ENCODE peak calls at places on chromosomes 16 and 17, in four cellular contexts. One of them, this sample, is unnamed.

GRCh38 chr17:75124041-75124818 is 7.3 kb downstream of the NT5C start:
- DNase-seq in GM23338: no peak
- DNase-seq in GM12878: no peak
- DNase-seq in A549: peak
- DNase-seq in this sample: peak

GRCh38 chr17:81934098-81934757 is 2.9 kb downstream of the PYCR1 start:
- DNase-seq in A549: no peak
- DNase-seq in GM23338: no peak
- DNase-seq in GM12878: no peak
- DNase-seq in this sample: no peak

GRCh38 chr17:38751144-38751802 is 1.3 kb upstream of the PSMB3 start:
- DNase-seq in GM12878: no peak
- DNase-seq in GM23338: no peak
- DNase-seq in A549: no peak
- DNase-seq in this sample: no peak

GRCh38 chr17:71519285-71519684 is 601.5 kb upstream of the SOX9 start:
- DNase-seq in A549: no peak
- DNase-seq in GM12878: no peak
- DNase-seq in GM23338: no peak
- DNase-seq in this sample: no peak

GRCh38 chr16:65070831-65071230 is 51.0 kb downstream of the CDH11 start:
- DNase-seq in A549: peak
- DNase-seq in GM12878: no peak
- DNase-seq in GM23338: peak
- DNase-seq in this sample: peak

GRCh38 chr17:39116224-39116623 is 35.2 kb downstream of the PLXDC1 start:
- DNase-seq in GM12878: no peak
- DNase-seq in A549: no peak
- DNase-seq in GM23338: no peak
- DNase-seq in this sample: no peak

GRCh38 chr16:53881371-53881770 is 177.4 kb downstream of the FTO start:
- DNase-seq in GM12878: no peak
- DNase-seq in A549: peak
- DNase-seq in GM23338: no peak
- DNase-seq in this sample: peak

GRCh38 chr16:85473909-85474640 is 139.0 kb upstream of the GSE1 start:
- DNase-seq in GM23338: no peak
- DNase-seq in A549: no peak
- DNase-seq in GM12878: no peak
- DNase-seq in this sample: no peak

GRCh38 chr16:81005644-81006471 is 827 bp downstream of the CMC2 start:
- DNase-seq in A549: no peak
- DNase-seq in GM23338: peak
- DNase-seq in GM12878: no peak
- DNase-seq in this sample: peak

GRCh38 chr16:15533386-15533785 is 99.0 kb downstream of the BMERB1 start:
- DNase-seq in GM23338: peak
- DNase-seq in GM12878: no peak
- DNase-seq in A549: no peak
- DNase-seq in this sample: no peak

GRCh38 chr16:46731691-46732555 is 16.2 kb downstream of the MYLK3 start:
- DNase-seq in GM12878: no peak
- DNase-seq in GM23338: no peak
- DNase-seq in A549: no peak
- DNase-seq in this sample: peak

GRCh38 chr17:57379237-57380054 is 123.1 kb downstream of the MSI2 start:
- DNase-seq in A549: no peak
- DNase-seq in GM23338: peak
- DNase-seq in GM12878: no peak
- DNase-seq in this sample: no peak

GRCh38 chr16:14491831-14492529 is 138.1 kb downstream of the PARN start:
- DNase-seq in A549: no peak
- DNase-seq in GM12878: no peak
- DNase-seq in GM23338: no peak
- DNase-seq in this sample: no peak

GRCh38 chr16:25886598-25886997 is 194.8 kb downstream of the HS3ST4 start:
- DNase-seq in GM23338: no peak
- DNase-seq in A549: no peak
- DNase-seq in GM12878: no peak
- DNase-seq in this sample: no peak

GRCh38 chr17:34076743-34077631 is 178.1 kb upstream of the CCL2 start:
- DNase-seq in A549: no peak
- DNase-seq in GM12878: no peak
- DNase-seq in GM23338: no peak
- DNase-seq in this sample: no peak

GRCh38 chr17:14048169-14048568 is 21.1 kb upstream of the COX10 start:
- DNase-seq in A549: peak
- DNase-seq in GM23338: peak
- DNase-seq in GM12878: no peak
- DNase-seq in this sample: no peak

GRCh38 chr16:8865145-8865882 is 3.5 kb downstream of the CARHSP1 start:
- DNase-seq in GM12878: no peak
- DNase-seq in GM23338: no peak
- DNase-seq in A549: no peak
- DNase-seq in this sample: no peak

GRCh38 chr17:33832295-33832694 is 422.8 kb upstream of the CCL2 start:
- DNase-seq in GM12878: no peak
- DNase-seq in GM23338: peak
- DNase-seq in A549: no peak
- DNase-seq in this sample: no peak

GRCh38 chr16:57089406-57089805 is 3.0 kb upstream of the CPNE2 start:
- DNase-seq in GM12878: no peak
- DNase-seq in GM23338: no peak
- DNase-seq in A549: no peak
- DNase-seq in this sample: no peak

GRCh38 chr17:43406676-43407645 is 8.2 kb downstream of the ARL4D start:
- DNase-seq in A549: no peak
- DNase-seq in GM12878: no peak
- DNase-seq in GM23338: peak
- DNase-seq in this sample: no peak

GRCh38 chr16:52573365-52574104 is 26.6 kb upstream of the TOX3 start:
- DNase-seq in GM23338: no peak
- DNase-seq in GM12878: no peak
- DNase-seq in A549: peak
- DNase-seq in this sample: peak

GRCh38 chr17:83198366-83199341 is 119.2 kb downstream of the METRNL start:
- DNase-seq in A549: no peak
- DNase-seq in GM23338: no peak
- DNase-seq in GM12878: no peak
- DNase-seq in this sample: no peak

GRCh38 chr16:5490499-5490898 is 392.9 kb upstream of the EEF2KMT start:
- DNase-seq in GM23338: peak
- DNase-seq in GM12878: no peak
- DNase-seq in A549: peak
- DNase-seq in this sample: peak

GRCh38 chr16:31074814-31075183 is 577 bp downstream of the ZNF646 start:
- DNase-seq in GM23338: no peak
- DNase-seq in GM12878: no peak
- DNase-seq in A549: no peak
- DNase-seq in this sample: no peak

GRCh38 chr16:84839054-84839453 is 19.3 kb downstream of the CRISPLD2 start:
- DNase-seq in GM12878: no peak
- DNase-seq in GM23338: no peak
- DNase-seq in A549: no peak
- DNase-seq in this sample: no peak

GRCh38 chr17:81651692-81652091 is 4.7 kb downstream of the PDE6G start:
- DNase-seq in GM23338: no peak
- DNase-seq in A549: peak
- DNase-seq in GM12878: no peak
- DNase-seq in this sample: peak

GRCh38 chr16:86609115-86609514 is 30.8 kb downstream of the FOXL1 start:
- DNase-seq in GM23338: no peak
- DNase-seq in GM12878: no peak
- DNase-seq in A549: no peak
- DNase-seq in this sample: no peak

GRCh38 chr17:1469231-1469852 is 13.3 kb upstream of the CRK start:
- DNase-seq in GM12878: no peak
- DNase-seq in A549: peak
- DNase-seq in GM23338: peak
- DNase-seq in this sample: no peak

GRCh38 chr17:1467258-1467657 is 11.2 kb upstream of the CRK start:
- DNase-seq in A549: no peak
- DNase-seq in GM12878: no peak
- DNase-seq in GM23338: no peak
- DNase-seq in this sample: no peak

GRCh38 chr17:1470071-1470773 is 14.2 kb upstream of the CRK start:
- DNase-seq in GM23338: no peak
- DNase-seq in A549: no peak
- DNase-seq in GM12878: no peak
- DNase-seq in this sample: no peak

GRCh38 chr17:1470774-1471462 is 14.9 kb upstream of the CRK start:
- DNase-seq in GM23338: no peak
- DNase-seq in GM12878: no peak
- DNase-seq in A549: no peak
- DNase-seq in this sample: no peak

DNA sequence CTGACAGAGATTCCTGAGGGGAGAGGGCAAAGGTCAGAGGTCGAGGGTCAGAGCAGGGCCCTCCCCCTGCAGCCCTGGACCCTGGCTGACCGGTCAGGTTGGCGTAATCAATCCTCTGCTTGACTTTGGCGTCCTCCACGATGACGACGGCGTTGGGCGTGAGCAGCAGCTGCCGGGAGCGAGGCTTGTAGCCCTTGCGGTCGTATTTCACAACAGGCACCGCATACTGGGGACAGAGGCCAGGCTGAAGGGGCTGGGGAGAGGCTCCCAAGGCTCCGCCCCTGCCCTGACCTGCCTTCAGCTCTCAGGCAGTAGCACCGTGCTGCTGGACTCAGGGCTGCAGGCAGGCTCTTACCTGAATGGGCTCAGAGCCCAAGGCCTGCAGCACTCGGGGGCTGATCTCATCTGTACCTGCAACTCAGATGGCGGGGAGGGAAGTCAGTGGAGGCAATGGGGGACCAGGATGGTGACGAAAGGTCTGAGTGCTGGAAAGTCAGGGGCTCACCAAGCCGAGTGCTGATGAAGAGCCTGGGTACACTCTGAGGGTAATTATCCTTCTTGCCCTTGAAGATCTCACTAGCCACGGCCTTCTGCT is 12.0 kb upstream of the CRK start:
- DNase-seq in A549: no peak
- DNase-seq in GM12878: no peak
- DNase-seq in GM23338: peak
- DNase-seq in this sample: peak
- TF ChIP-seq JUNB in A549: no peak
- TF ChIP-seq JUNB in GM12878: no peak
- TF ChIP-seq JUNB in GM23338: no peak
- TF ChIP-seq JUNB in this sample: no peak

DNA sequence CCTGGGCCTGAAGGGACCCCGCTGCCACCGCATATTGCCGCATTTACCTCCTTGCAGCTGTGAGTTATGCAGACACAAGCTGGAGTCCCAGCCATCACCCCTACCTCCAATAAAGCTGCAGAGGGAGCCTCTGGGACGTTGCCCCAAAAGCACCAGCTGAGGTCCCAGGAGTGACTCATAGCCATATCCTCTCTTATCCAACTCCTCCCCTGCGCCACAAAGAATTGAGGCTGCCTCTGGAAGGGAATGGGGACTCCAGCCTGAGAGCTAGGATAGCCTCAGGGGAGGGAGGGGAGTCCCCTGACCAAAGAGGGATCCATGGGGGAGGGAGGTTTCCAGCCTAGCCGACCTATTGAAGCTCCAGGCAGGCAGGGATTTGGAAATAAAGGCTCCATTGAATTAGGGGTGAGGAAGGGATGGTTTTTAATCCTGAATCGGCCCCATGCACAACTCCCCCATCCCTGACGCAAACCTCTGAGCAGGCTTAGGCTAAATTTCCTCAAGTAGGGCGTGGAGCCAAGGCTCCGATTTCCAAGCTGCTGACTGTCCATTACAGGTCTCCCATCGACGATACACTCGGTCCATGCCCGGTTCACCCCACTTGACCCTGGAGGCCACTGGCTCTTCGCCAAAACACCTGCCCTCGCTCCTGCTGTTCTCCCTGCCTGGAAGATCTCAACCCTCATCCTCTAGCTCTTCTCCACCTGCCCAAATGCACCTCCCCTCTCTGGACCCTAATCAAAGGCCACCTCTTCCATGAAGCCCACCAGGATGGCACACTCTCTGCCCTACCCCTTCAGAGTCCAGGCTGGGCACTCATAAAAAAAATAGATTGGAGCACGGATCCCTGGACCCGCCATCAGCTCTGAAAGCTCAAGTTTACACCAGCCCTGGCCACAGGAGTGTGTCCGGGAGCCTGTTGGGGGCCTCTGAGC is 27.5 kb downstream of the PIMREG start:
- DNase-seq in GM12878: no peak
- DNase-seq in GM23338: peak
- DNase-seq in A549: peak
- DNase-seq in this sample: no peak
- TF ChIP-seq JUNB in GM12878: no peak
- TF ChIP-seq JUNB in GM23338: no peak
- TF ChIP-seq JUNB in A549: no peak
- TF ChIP-seq JUNB in this sample: no peak

GRCh38 chr17:29664743-29665479 is 42.2 kb upstream of the CORO6 start:
- DNase-seq in GM12878: no peak
- DNase-seq in GM23338: no peak
- DNase-seq in A549: peak
- DNase-seq in this sample: no peak
- TF ChIP-seq JUNB in GM12878: peak
- TF ChIP-seq JUNB in GM23338: no peak
- TF ChIP-seq JUNB in A549: no peak
- TF ChIP-seq JUNB in this sample: no peak

DNA sequence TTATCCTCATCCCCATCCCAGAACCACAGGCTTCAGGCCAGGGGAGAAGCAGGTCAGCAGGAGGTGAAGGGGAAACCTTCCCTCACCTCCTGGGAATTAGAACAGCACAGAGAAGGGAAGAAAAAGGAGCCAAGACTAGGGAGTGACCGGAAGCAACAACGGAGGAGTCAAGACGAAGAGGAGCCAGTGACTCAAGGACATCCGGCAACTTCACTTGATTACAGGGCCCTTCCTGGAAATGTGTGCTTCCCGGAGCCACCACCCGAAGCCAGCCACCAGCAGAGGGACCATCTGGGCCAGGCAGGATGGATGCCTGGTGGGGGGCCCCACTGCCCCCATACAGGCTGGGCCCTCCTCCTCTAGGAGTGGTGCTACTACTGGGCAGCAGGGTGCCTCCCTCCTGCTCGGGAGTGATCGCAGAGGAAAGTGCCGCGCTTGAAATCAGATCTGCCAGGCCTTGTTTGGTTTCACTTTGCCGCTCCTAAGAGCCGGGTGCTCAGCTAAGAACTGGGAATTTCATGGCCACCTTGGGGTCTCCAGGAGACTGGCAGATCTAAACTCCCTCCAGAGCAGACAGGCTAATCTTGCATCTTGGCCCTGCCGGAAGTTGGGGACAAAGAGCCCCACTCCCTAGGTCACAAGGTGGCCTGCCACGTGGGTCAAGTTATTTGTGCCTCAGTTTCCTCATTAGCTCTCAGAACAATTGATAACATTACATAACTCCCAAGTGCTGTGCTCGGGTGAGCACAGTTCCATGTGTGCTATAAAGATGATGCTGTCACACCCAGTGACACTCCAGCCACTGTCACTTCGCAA is 6.6 kb downstream of the CDC42EP4 start:
- DNase-seq in GM23338: peak
- DNase-seq in A549: peak
- DNase-seq in GM12878: no peak
- DNase-seq in this sample: no peak
- TF ChIP-seq JUNB in GM23338: no peak
- TF ChIP-seq JUNB in A549: no peak
- TF ChIP-seq JUNB in GM12878: no peak
- TF ChIP-seq JUNB in this sample: no peak